ENCODE peak calls at places on chromosomes 3 and 15, in five cellular contexts. X, I, M, P and F are unnamed samples.

GRCh38 chr3:43627360-43627759 is 5.5 kb upstream of the ANO10 start:
- DNase-seq in X (no peak), I (no peak), M (no peak), P (no peak), F (no peak)

GRCh38 chr3:161305095-161305991 is 66.0 kb downstream of the SPTSSB start:
- DNase-seq in X (peak; percentile 17), I (peak; percentile 27), M (peak; percentile 28), P (no peak), F (no peak)

GRCh38 chr3:134563614-134564013 is 77.8 kb downstream of the CEP63 start:
- DNase-seq in X (no peak), I (no peak), M (no peak), P (no peak), F (no peak)

GRCh38 chr15:96252148-96252547 is 78.4 kb upstream of the NR2F2 start:
- DNase-seq in X (no peak), I (no peak), M (no peak), P (no peak), F (no peak)

GRCh38 chr3:46656778-46657556 is 36.5 kb downstream of the ALS2CL start:
- DNase-seq in X (no peak), I (peak; percentile 0), M (no peak), P (no peak), F (no peak)

GRCh38 chr3:112767177-112767576 is 79.5 kb downstream of the CD200R1L start:
- DNase-seq in X (no peak), I (no peak), M (no peak), P (no peak), F (peak; percentile 24)

GRCh38 chr3:53703630-53704362 is 142.4 kb downstream of the CHDH start:
- DNase-seq in X (no peak), I (no peak), M (no peak), P (no peak), F (no peak)

GRCh38 chr3:50242778-50243551 is 7.0 kb downstream of the GNAI2 start:
- DNase-seq in X (no peak), I (no peak), M (no peak), P (no peak), F (no peak)

GRCh38 chr3:167653750-167654149 is at the start of gene WDR49:
- DNase-seq in X (no peak), I (no peak), M (no peak), P (no peak), F (no peak)

GRCh38 chr3:150933473-150934008 is 28.3 kb upstream of the MINDY4B start:
- DNase-seq in X (no peak), I (no peak), M (no peak), P (no peak), F (no peak)

GRCh38 chr15:64699767-64700388 is 75.5 kb downstream of the RBPMS2 start:
- DNase-seq in X (no peak), I (peak; percentile 34), M (peak; percentile 49), P (no peak), F (no peak)

GRCh38 chr3:123090700-123091585 is 24.1 kb downstream of the PDIA5 start:
- DNase-seq in X (no peak), I (no peak), M (no peak), P (no peak), F (no peak)

GRCh38 chr3:7545334-7545733 is 684.4 kb downstream of the GRM7 start:
- DNase-seq in X (no peak), I (no peak), M (no peak), P (no peak), F (no peak)

GRCh38 chr3:22937536-22937935 is 265.6 kb upstream of the UBE2E2 start:
- DNase-seq in X (no peak), I (no peak), M (no peak), P (no peak), F (no peak)

GRCh38 chr3:22938739-22939138 is 264.4 kb upstream of the UBE2E2 start:
- DNase-seq in X (no peak), I (no peak), M (no peak), P (no peak), F (no peak)

GRCh38 chr3:22940285-22940684 is 262.8 kb upstream of the UBE2E2 start:
- DNase-seq in X (no peak), I (no peak), M (no peak), P (no peak), F (no peak)

GRCh38 chr3:22942988-22943387 is 260.1 kb upstream of the UBE2E2 start:
- DNase-seq in X (no peak), I (no peak), M (no peak), P (no peak), F (no peak)

GRCh38 chr3:22939349-22939748 is 263.8 kb upstream of the UBE2E2 start:
- DNase-seq in X (no peak), I (no peak), M (no peak), P (no peak), F (no peak)
- TF ChIP-seq FOXM1 in X (no peak), I (no peak), M (no peak), P (no peak), F (no peak)

DNA sequence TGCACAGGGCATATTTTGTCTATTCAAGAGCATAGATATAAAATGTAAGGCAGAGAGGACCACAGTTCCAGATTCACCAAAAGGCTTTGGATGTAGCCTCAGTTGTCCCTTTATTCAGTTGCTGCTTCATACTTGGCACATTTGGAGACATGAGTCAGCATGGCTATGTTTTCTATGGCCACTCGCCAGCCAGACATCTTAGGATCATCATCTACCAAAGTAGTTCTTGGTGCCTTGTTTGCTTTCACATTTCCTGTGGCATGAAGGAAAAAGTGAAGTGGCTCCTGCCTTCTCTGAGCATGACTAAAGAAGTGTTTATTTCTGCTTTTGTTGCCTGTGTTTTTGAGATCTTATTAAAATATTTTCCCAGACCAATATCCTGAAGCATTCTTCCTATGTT is 7.2 kb downstream of the SUSD5 start:
- DNase-seq in X (no peak), I (no peak), M (no peak), P (no peak), F (no peak)
- TF ChIP-seq FOXM1 in X (no peak), I (no peak), M (no peak), P (no peak), F (no peak)

GRCh38 chr3:32082727-32083126 is 23.7 kb upstream of the GPD1L start:
- DNase-seq in X (no peak), I (no peak), M (no peak), P (no peak), F (no peak)
- TF ChIP-seq FOXM1 in X (no peak), I (no peak), M (no peak), P (no peak), F (no peak)

DNA sequence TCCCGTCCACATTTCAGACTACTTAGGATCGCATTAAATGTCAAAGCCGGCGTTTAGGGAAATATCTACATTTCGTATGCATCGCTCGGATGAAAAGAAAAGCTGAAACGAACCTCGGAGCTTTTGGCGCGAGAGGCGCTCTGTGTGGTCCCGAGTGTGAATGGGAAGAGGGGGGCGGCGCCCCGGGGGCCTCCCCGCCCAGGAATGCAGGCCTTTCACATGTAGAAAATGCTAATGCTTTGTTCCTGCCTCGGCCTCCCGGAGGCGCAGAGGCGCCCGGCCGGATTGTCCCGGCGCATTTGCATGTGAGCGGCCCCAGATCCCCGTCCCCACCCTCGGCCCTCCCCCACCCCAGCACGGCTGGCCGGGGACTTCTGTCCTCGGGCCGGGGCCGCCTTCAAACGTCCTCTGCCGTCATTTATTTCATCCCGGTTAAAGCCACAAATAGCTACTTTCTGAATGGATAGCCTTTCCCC is 37.0 kb upstream of the TRIM71 start:
- DNase-seq in X (peak; percentile 75), I (peak; percentile 73), M (peak; percentile 72), P (peak; percentile 85), F (no peak)
- TF ChIP-seq FOXM1 in X (no peak), I (no peak), M (no peak), P (no peak), F (no peak)

GRCh38 chr3:113948015-113948917 is 453 bp downstream of the ZDHHC23 start:
- DNase-seq in X (no peak), I (peak; percentile 55), M (peak; percentile 70), P (peak; percentile 25), F (no peak)

GRCh38 chr3:113946831-113947230 is 982 bp upstream of the ZDHHC23 start:
- DNase-seq in X (no peak), I (no peak), M (no peak), P (no peak), F (no peak)

GRCh38 chr3:113952921-113953320 is 5.1 kb downstream of the ZDHHC23 start:
- DNase-seq in X (no peak), I (no peak), M (no peak), P (no peak), F (no peak)

GRCh38 chr3:113947372-113948014 is at the start of gene ZDHHC23:
- DNase-seq in X (peak; percentile 59), I (peak; percentile 78), M (peak; percentile 86), P (peak; percentile 40), F (no peak)
- TF ChIP-seq FOXM1 in X (no peak), I (no peak), M (no peak), P (no peak), F (no peak)

GRCh38 chr3:17030438-17030837 is 145.7 kb downstream of the PLCL2 start:
- DNase-seq in X (no peak), I (no peak), M (no peak), P (no peak), F (no peak)
- TF ChIP-seq FOXM1 in X (no peak), I (no peak), M (no peak), P (no peak), F (no peak)

DNA sequence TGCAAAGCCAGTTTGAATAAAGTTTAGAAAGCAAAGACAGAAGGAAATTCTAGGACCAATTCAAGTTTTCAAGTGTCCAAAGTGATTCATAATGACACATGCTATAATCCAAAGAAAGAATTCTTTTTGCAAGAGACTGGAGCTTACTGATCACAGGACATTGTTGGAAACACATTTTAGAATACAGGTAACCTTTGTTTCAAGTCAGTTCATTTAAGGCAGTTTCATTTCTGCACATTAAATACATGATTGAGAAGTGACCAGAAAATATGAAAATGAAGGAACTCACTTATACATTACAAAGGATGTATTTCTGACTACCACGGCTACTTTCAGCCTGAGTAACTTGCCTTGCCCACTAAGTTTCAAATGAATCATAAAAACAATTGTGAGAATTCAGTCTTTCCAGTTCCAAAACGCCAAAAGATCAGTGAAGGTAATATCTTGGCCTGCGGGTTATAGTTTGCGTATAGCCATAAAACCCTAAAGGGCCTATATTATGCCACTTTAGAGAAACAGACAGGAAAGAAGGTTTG is 48.7 kb downstream of the PRICKLE2 start:
- DNase-seq in X (no peak), I (no peak), M (no peak), P (no peak), F (peak; percentile 33)
- TF ChIP-seq FOXM1 in X (no peak), I (no peak), M (no peak), P (no peak), F (no peak)

DNA sequence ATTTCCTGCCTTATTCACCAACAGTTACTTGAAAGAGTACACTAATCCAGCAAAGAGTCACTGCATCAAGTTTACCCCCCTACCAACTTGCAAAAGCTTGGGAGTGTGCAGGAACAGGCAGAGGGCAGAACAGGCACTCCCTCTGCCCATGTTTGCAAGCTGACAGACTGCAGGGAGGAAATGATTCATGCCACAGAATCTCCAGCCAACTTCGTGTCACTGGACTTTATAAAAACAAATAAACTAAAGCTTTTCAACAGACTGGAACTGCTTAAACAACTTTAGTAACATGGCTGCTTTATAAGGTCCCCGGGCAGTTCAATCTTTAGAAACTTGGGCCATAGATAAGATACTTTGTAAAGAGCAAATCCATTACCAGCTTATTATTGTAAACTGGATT is 129.5 kb downstream of the THRB start:
- DNase-seq in X (no peak), I (peak; percentile 55), M (peak; percentile 6), P (peak; percentile 90), F (no peak)
- TF ChIP-seq FOXM1 in X (no peak), I (no peak), M (no peak), P (no peak), F (no peak)